ENCODE peak calls at places on chromosome 19, in five cellular contexts. J is natural killer cell, P is Calu3, T is dermis blood vessel endothelial cell, B is hypothalamus. R is an unnamed sample.

GRCh38 chr19:38592940-38593339 is 24.8 kb downstream of the MAP4K1 start:
- DNase-seq in P (no peak), B (no peak), J (no peak), T (no peak), R (no peak)

GRCh38 chr19:17049711-17050280 is 23.2 kb upstream of the CPAMD8 start:
- DNase-seq in B (no peak), P (no peak), J (no peak), T (peak), R (peak)

GRCh38 chr19:44003461-44004134 is 841 bp downstream of the ZNF230 start:
- DNase-seq in T (peak), B (no peak), J (no peak), P (peak), R (peak)

GRCh38 chr19:34994643-34995471 is 5.3 kb upstream of the GRAMD1A start:
- DNase-seq in T (peak), P (peak), B (no peak), J (no peak), R (peak)

GRCh38 chr19:38647966-38648788 is 728 bp downstream of the ACTN4 start:
- DNase-seq in T (peak), J (no peak), B (no peak), P (no peak), R (no peak)

GRCh38 chr19:58558066-58558622 is at the start of gene UBE2M:
- DNase-seq in P (no peak), B (no peak), T (peak), J (no peak), R (peak)

GRCh38 chr19:6713773-6714692 is 6.4 kb downstream of the C3 start:
- DNase-seq in P (no peak), T (no peak), J (no peak), B (no peak), R (no peak)

GRCh38 chr19:49915271-49915670 is 13.7 kb upstream of the ATF5 start:
- DNase-seq in B (no peak), P (no peak), J (no peak), T (no peak), R (no peak)

GRCh38 chr19:31112158-31112557 is 237.1 kb downstream of the TSHZ3 start:
- DNase-seq in P (no peak), T (no peak), B (no peak), J (no peak), R (no peak)

GRCh38 chr19:18590273-18591272 is 2.0 kb downstream of the REX1BD start:
- DNase-seq in T (peak), P (no peak), J (no peak), B (peak), R (no peak)

GRCh38 chr19:39927524-39928356 is 6.7 kb downstream of the FCGBP start:
- DNase-seq in T (no peak), P (no peak), B (no peak), J (no peak), R (no peak)

GRCh38 chr19:35716735-35716984 is 1.1 kb upstream of the KMT2B start:
- DNase-seq in J (no peak), P (no peak), T (no peak), B (peak), R (no peak)

GRCh38 chr19:18650048-18650435 is 13.2 kb downstream of the KLHL26 start:
- DNase-seq in P (no peak), T (peak), B (no peak), J (no peak), R (no peak)

GRCh38 chr19:47741544-47742125 is 3.7 kb upstream of the NOP53 start:
- DNase-seq in P (no peak), B (no peak), J (no peak), T (no peak), R (no peak)

GRCh38 chr19:49094505-49095482 is 9.5 kb downstream of the SNRNP70 start:
- DNase-seq in J (no peak), B (peak), T (no peak), P (no peak), R (no peak)

GRCh38 chr19:2578911-2579677 is 103.2 kb downstream of the GADD45B start:
- DNase-seq in P (peak), J (peak), B (peak), T (peak), R (peak)

GRCh38 chr19:5220361-5220760 is 120.3 kb downstream of the PTPRS start:
- DNase-seq in J (no peak), P (no peak), B (no peak), T (no peak), R (no peak)

GRCh38 chr19:12967907-12968306 is 1.5 kb upstream of the DAND5 start:
- DNase-seq in J (no peak), T (no peak), P (no peak), B (no peak), R (no peak)

GRCh38 chr19:48918801-48919247 is 14.7 kb upstream of the DHDH start:
- DNase-seq in B (no peak), J (no peak), T (peak), P (no peak), R (no peak)

GRCh38 chr19:6064016-6064702 is 46.1 kb downstream of the RFX2 start:
- DNase-seq in B (no peak), P (no peak), T (peak), J (no peak), R (peak)

GRCh38 chr19:46081928-46082727 is 41.3 kb upstream of the IGFL4 start:
- DNase-seq in T (peak), B (no peak), P (peak), J (no peak), R (peak)

GRCh38 chr19:45913874-45914830 is at the start of gene NANOS2:
- DNase-seq in J (no peak), P (no peak), B (peak), T (peak), R (no peak)

GRCh38 chr19:42113641-42114348 is 18.5 kb downstream of the POU2F2 start:
- DNase-seq in T (peak), J (no peak), B (no peak), P (peak), R (no peak)

GRCh38 chr19:55621673-55622231 is 2.6 kb downstream of the ZNF784 start:
- DNase-seq in P (no peak), B (no peak), J (no peak), T (no peak), R (no peak)

GRCh38 chr19:3276341-3276799 is 51.9 kb downstream of the CELF5 start:
- DNase-seq in P (peak), B (no peak), J (peak), T (no peak), R (peak)

GRCh38 chr19:33430674-33431277 is 57.3 kb downstream of the CEBPG start:
- DNase-seq in P (peak), J (peak), T (peak), B (peak), R (peak)

GRCh38 chr19:17751103-17751911 is at the start of gene FCHO1:
- DNase-seq in T (no peak), J (peak), B (peak), P (no peak), R (peak)

GRCh38 chr19:53037101-53038097 is 7.1 kb upstream of the ERVV-2 start:
- DNase-seq in B (peak), P (no peak), J (peak), T (peak), R (no peak)

GRCh38 chr19:15282311-15282705 is 50.0 kb downstream of the BRD4 start:
- DNase-seq in B (no peak), T (no peak), P (no peak), J (no peak), R (no peak)

GRCh38 chr19:6091771-6092291 is 18.5 kb downstream of the RFX2 start:
- DNase-seq in J (no peak), P (no peak), T (no peak), B (no peak), R (peak)

GRCh38 chr19:5631511-5632240 is 8.8 kb downstream of the SAFB start:
- DNase-seq in T (no peak), P (no peak), J (no peak), B (no peak), R (no peak)

GRCh38 chr19:16061943-16062342 is 14.4 kb upstream of the TPM4 start:
- DNase-seq in T (no peak), B (no peak), J (no peak), P (no peak), R (no peak)

GRCh38 chr19:7476241-7476640 is 12.6 kb downstream of the PEX11G start:
- DNase-seq in J (no peak), T (no peak), B (no peak), P (no peak), R (no peak)

GRCh38 chr19:41244117-41244516 is 20.1 kb upstream of the HNRNPUL1 start:
- DNase-seq in P (no peak), J (no peak), T (no peak), B (no peak), R (no peak)

GRCh38 chr19:8387688-8388611 is 2.2 kb upstream of the RAB11B start:
- DNase-seq in T (no peak), J (no peak), P (no peak), B (no peak), R (peak)

GRCh38 chr19:29945433-29945832 is 3.4 kb downstream of the URI1 start:
- DNase-seq in P (no peak), J (no peak), B (no peak), T (no peak), R (no peak)

GRCh38 chr19:38649305-38650179 is 2.1 kb downstream of the ACTN4 start:
- DNase-seq in T (peak), J (no peak), B (no peak), P (peak), R (peak)

GRCh38 chr19:33344210-33344609 is 29.3 kb upstream of the CEBPG start:
- DNase-seq in P (no peak), T (no peak), J (no peak), B (no peak), R (no peak)

GRCh38 chr19:53537523-53538377 is at the start of gene ZNF331:
- DNase-seq in P (no peak), T (peak), J (peak), B (peak), R (peak)

GRCh38 chr19:33365676-33366075 is 7.8 kb upstream of the CEBPG start:
- DNase-seq in B (no peak), P (no peak), J (no peak), T (no peak), R (peak)

R was measured in small intestine.